ENCODE peak calls at places on chromosomes 16 and 17, in nine cellular contexts. O, A, M, B, F, H, J, Z and X are unnamed samples. For H3K9me3, the result is how much of the 10 kb centered on the place peaks cover.

GRCh38 chr16:88264641-88265285 is 118.0 kb upstream of the ZNF469 start:
- DNase-seq in H (peak), Z (peak), M (peak), J (no peak), O (peak), A (peak), F (peak), B (peak), X (no peak)

GRCh38 chr16:88566158-88566557 is 4.0 kb upstream of the ZC3H18 start:
- DNase-seq in M (no peak), O (no peak), A (peak), Z (peak), J (no peak), H (peak), F (no peak), B (no peak), X (no peak)

GRCh38 chr17:80068301-80069160 is 32.1 kb downstream of the CCDC40 start:
- DNase-seq in B (peak), J (peak), Z (no peak), O (no peak), F (peak), A (peak), H (peak), M (no peak), X (no peak)

GRCh38 chr17:76504117-76504516 is 2.9 kb upstream of the RHBDF2 start:
- DNase-seq in J (no peak), F (no peak), Z (no peak), A (no peak), M (no peak), B (no peak), O (no peak), H (no peak), X (no peak)

GRCh38 chr16:29808219-29808900 is 2.0 kb downstream of the MAZ start:
- DNase-seq in J (no peak), A (no peak), H (no peak), Z (no peak), M (no peak), F (no peak), O (no peak), B (no peak), X (no peak)

GRCh38 chr16:71851726-71852125 is 6.0 kb downstream of the ATXN1L start:
- DNase-seq in J (no peak), M (no peak), F (no peak), B (no peak), O (no peak), A (no peak), H (no peak), Z (no peak), X (no peak)

GRCh38 chr16:73949574-73950348 is 346.9 kb upstream of the PSMD7 start:
- DNase-seq in J (no peak), H (peak), F (no peak), A (no peak), O (no peak), B (peak), M (no peak), Z (no peak), X (no peak)

GRCh38 chr16:74817851-74818250 is 43.2 kb upstream of the FA2H start:
- DNase-seq in Z (no peak), O (no peak), J (no peak), H (no peak), B (no peak), A (no peak), F (no peak), M (no peak), X (no peak)

GRCh38 chr16:30018731-30019158 is 4.3 kb upstream of the C16orf92 start:
- DNase-seq in H (peak), J (no peak), O (no peak), M (no peak), F (no peak), B (no peak), Z (no peak), A (no peak), X (no peak)

GRCh38 chr17:12522336-12522735 is 143.4 kb upstream of the MYOCD start:
- DNase-seq in Z (no peak), J (no peak), O (no peak), F (no peak), M (no peak), B (no peak), A (no peak), H (no peak), X (no peak)

GRCh38 chr16:58114827-58115825 is 14.1 kb downstream of the CFAP20 start:
- DNase-seq in M (peak), A (no peak), J (peak), O (no peak), Z (no peak), B (no peak), F (no peak), H (peak), X (no peak)

GRCh38 chr17:65360961-65361552 is 200.4 kb downstream of the AXIN2 start:
- DNase-seq in A (no peak), M (no peak), O (no peak), Z (no peak), H (no peak), F (no peak), J (no peak), B (no peak), X (no peak)

GRCh38 chr16:20084624-20085226 is 11.0 kb upstream of the GPR139 start:
- DNase-seq in O (no peak), B (peak), F (no peak), Z (no peak), M (no peak), H (no peak), J (no peak), A (no peak), X (no peak)

GRCh38 chr16:58821886-58822285 is 87.8 kb upstream of the GOT2 start:
- DNase-seq in F (no peak), A (no peak), O (no peak), Z (no peak), M (no peak), H (no peak), J (no peak), B (no peak), X (no peak)

GRCh38 chr17:78276499-78276898 is 45.1 kb downstream of the TMEM235 start:
- DNase-seq in M (no peak), J (no peak), B (no peak), F (no peak), O (no peak), H (no peak), Z (no peak), A (no peak), X (no peak)

GRCh38 chr16:22674832-22675191 is 139.2 kb upstream of the HS3ST2 start:
- DNase-seq in M (no peak), O (no peak), J (no peak), F (no peak), H (no peak), B (no peak), Z (no peak), A (no peak), X (no peak)

GRCh38 chr16:83830769-83831450 is 23.1 kb downstream of the HSBP1 start:
- DNase-seq in O (no peak), J (no peak), Z (no peak), M (no peak), H (no peak), A (no peak), B (no peak), F (no peak), X (no peak)

GRCh38 chr17:36920032-36921000 is 17.0 kb upstream of the LHX1 start:
- DNase-seq in Z (peak), M (no peak), O (no peak), F (no peak), B (no peak), J (no peak), A (peak), H (peak), X (no peak)

DNA sequence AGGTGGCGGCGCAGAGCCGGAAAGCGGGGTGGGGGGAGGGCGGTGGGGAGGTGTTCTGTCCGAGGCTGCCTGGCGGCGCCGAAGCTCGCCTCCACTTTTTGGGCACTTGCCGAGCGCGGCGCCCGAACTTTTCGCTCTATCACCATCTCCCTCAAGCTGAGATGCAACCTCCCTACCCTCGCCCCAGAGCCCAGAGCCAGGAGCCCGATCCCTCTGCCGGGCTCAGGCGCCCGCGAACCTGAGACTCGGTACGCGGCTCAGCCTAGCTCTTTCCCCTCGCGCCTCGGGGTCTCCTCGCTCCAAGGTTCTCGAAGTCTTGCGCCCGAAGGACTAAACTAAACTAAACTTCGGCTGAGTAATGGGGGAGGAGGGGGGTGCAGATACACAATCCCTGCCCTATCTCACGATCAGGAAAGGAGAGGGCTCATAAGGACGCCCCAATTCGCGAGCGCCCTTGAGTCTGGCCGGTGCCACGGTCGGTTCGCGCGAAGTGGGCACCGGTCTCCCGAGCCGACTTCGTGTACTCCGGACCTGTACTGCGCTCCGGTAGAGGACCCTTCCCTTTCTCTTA is 1.7 kb upstream of the SALL1 start:
- DNase-seq in A (no peak), O (no peak), M (no peak), H (peak), J (peak), F (no peak), B (no peak), Z (no peak), X (no peak)
- H3K4me3 ChIP-seq in A (no peak), O (peak), M (peak), H (peak), J (no peak), F (peak), B (peak), Z (no peak), X (no peak)

DNA sequence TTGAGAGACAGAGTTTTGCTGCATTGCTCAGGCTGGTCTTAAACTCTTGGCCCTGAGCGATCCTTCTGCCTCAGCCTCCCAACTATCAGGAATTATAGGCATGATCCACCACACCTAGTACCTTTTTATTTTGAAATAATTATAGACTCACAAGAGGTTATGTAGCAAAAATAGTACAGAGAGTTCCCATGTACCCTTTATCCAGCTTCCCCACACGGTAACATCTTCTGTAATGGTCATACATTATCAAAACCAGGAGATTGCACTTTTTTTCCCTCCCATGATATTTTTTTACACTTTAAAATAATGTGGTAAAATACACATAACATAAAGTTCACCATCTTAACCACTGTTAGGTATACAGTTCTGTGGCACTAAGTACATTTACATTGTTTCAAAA is 28.8 kb upstream of the CACNG4 start:
- DNase-seq in O (no peak), Z (no peak), H (no peak), F (no peak), M (no peak), A (no peak), J (no peak), B (no peak), X (no peak)
- H3K9me3 ChIP-seq in O (under half), Z (under half), H (under half), F (under half), M (under half), A (under half), J (under half), B (under half), X (under half)

GRCh38 chr17:74842146-74842598 is 17.5 kb downstream of the GRIN2C start:
- DNase-seq in Z (no peak), O (peak), F (no peak), M (no peak), H (no peak), A (no peak), J (peak), B (no peak), X (no peak)
- H3K4me3 ChIP-seq in Z (peak), O (peak), F (peak), M (peak), H (no peak), A (peak), J (peak), B (peak), X (peak)

GRCh38 chr17:60249517-60249826 is 99.7 kb downstream of the CA4 start:
- DNase-seq in J (no peak), H (peak), O (no peak), Z (no peak), F (no peak), B (no peak), A (no peak), M (no peak), X (no peak)
- H3K9me3 ChIP-seq in J (under half), H (under half), O (under half), Z (under half), F (under half), B (under half), A (under half), M (under half), X (under half)

GRCh38 chr16:49443576-49443975 is 70.0 kb downstream of the C16orf78 start:
- DNase-seq in A (no peak), M (no peak), B (no peak), F (no peak), Z (no peak), O (no peak), H (no peak), J (no peak), X (no peak)

GRCh38 chr16:49439676-49440075 is 66.1 kb downstream of the C16orf78 start:
- DNase-seq in Z (no peak), H (no peak), A (no peak), B (no peak), J (no peak), F (no peak), M (peak), O (no peak), X (no peak)

GRCh38 chr16:49440156-49441065 is 66.8 kb downstream of the C16orf78 start:
- DNase-seq in M (peak), H (no peak), O (no peak), Z (no peak), F (no peak), B (no peak), A (no peak), J (peak), X (no peak)

GRCh38 chr16:49442805-49443204 is 69.2 kb downstream of the C16orf78 start:
- DNase-seq in Z (no peak), F (no peak), J (no peak), H (no peak), O (no peak), B (no peak), M (peak), A (no peak), X (no peak)

DNA sequence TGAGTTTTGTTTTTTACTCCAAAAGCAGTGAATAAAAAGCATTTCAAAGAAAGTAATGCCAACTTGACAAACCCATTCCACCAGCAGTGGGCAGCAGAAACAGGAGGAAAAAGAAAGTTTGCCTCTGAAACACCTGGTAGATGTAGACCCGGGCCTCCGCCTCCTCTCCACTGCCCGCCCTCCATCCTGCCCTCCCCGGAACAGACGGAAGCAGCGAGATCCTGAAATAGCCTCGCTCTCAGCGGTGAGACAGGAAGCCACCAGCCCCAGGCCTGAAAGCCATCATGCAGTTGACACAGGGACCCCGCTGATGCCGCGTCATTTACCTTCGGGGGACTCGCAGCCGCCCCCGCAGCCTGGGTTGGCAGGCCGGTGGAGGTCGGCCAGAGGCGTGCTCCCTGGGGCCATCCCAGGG is 67.8 kb downstream of the C16orf78 start:
- DNase-seq in Z (no peak), J (peak), B (peak), O (peak), F (peak), M (peak), H (no peak), A (no peak), X (no peak)
- H3K4me3 ChIP-seq in Z (no peak), J (no peak), B (no peak), O (peak), F (peak), M (peak), H (no peak), A (no peak), X (no peak)

DNA sequence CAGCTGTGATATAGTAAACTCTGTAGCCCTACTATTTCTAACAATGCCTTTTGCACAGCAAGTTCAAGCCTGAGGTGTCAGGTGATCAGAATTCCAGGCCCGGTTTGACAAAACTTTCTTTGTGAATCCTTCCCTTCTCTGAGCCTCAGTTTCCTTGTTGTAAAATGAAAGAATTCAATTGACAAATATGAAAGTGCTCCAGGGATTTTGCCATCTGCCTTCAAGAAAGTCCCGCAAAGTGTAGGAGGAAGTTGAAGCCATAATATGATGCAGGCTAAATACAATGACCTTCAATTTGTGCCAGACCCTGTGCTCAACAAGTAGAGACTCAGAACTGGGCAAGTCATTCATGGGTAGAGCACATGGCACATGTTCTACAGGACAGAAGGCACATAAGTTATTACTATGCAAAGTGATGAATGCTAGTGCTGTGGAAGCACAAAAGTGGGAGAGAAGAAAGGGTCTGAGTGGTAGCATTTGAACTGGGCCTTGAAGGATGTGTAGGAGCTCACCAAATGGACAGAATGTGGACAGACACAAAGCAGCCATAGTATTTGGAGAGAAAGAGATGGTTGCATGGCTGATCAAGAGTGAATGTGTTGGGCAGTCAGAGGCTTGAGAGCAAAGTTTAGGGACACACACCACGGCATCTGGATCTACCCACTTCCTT is 2.3 kb upstream of the SCIMP start:
- DNase-seq in B (no peak), A (no peak), H (no peak), J (no peak), Z (no peak), O (no peak), F (no peak), M (no peak), X (no peak)
- H3K9me3 ChIP-seq in B (under half), A (under half), H (under half), J (under half), Z (under half), O (under half), F (under half), M (under half), X (under half)

GRCh38 chr17:61450641-61451537 is 1.3 kb upstream of the TBX4 start:
- DNase-seq in M (no peak), J (no peak), Z (no peak), B (no peak), F (no peak), O (no peak), H (no peak), A (no peak), X (no peak)

GRCh38 chr17:61452301-61453290 is at the start of gene TBX4:
- DNase-seq in H (no peak), A (no peak), O (no peak), Z (no peak), F (peak), J (no peak), B (no peak), M (peak), X (no peak)

GRCh38 chr17:61453563-61453962 is 1.3 kb downstream of the TBX4 start:
- DNase-seq in B (no peak), M (no peak), H (no peak), A (no peak), J (no peak), Z (no peak), F (no peak), O (no peak), X (no peak)

GRCh38 chr17:61449707-61450640 is 2.2 kb upstream of the TBX4 start:
- DNase-seq in F (no peak), A (no peak), J (no peak), Z (no peak), M (no peak), H (no peak), O (no peak), B (no peak), X (no peak)

DNA sequence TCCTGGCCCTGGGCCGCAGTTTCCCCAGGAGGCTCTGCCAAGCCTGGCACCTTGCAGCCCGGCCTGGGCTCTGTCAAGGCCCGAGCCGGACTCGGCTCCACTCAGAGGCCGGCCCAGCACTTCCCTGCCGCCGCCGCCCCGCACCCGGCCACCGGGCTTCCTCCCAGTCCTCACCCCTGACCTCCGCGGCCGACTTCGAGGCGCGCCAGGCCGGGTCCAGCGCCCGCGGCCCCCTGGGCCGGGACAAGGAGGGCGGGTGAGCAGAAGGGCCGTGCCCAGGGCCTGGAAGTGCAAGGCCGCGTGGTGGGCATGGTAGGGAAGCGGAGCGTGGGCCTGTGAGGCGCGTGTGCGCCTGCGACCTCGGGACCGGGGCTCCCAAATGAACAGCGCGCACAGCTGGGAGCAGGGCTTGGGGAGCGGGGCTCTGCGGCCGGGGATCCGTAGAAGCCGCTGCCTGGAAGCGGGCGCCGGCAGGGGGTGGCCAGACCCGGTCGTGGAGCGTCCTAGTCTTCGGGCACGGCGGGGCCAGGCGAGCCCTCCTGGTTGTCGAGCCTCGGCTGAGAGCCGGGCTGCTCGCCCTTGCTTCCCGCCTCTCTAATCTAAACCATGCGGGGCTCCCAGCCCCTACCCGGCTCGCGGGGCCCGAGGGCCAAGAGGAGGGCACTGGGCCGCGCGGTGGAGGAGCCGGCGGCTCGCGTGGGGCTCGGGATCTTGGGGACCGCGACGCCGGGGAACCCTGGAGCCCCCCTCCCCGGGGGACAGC is 503 bp upstream of the TBX4 start:
- DNase-seq in O (no peak), F (no peak), J (no peak), M (no peak), A (no peak), B (no peak), H (no peak), Z (no peak), X (no peak)
- H3K4me3 ChIP-seq in O (peak), F (peak), J (no peak), M (peak), A (no peak), B (peak), H (no peak), Z (no peak), X (no peak)

DNA sequence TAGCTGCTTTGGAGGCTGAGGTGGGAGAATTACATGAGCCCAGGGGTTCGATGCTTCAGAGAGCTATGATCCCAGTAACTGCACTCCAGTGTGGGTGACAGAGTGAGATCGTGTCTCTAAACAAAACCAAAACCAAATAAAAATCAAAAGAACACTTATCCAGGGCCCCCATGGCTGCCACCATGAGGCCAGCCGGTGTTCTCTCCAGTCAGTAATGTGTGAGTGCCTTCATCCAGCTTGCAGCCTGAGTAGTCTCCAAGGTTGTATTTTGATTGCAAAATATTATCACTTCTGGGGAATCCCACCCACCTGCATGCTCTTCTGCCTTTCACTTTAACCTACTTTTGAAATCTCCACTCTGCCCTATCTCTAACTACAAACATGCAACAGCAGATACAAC is 221.0 kb upstream of the WSB1 start:
- DNase-seq in O (no peak), F (no peak), B (no peak), J (no peak), Z (no peak), A (no peak), M (no peak), H (no peak), X (no peak)
- H3K9me3 ChIP-seq in O (under half), F (under half), B (under half), J (under half), Z (under half), A (under half), M (under half), H (under half), X (under half)